ENCODE peak calls at places on chromosomes 3 and 15, in nine cellular contexts. X is AG09309, V is astrocyte of the cerebellum, F is tibial nerve, N is skeletal muscle cell, U is astrocyte of the spinal cord, K is neuronal stem cell, Z is brain microvascular endothelial cell, T is fibroblast of pulmonary artery. Q is an unnamed sample.

GRCh38 chr3:47011371-47011770 is 31.9 kb downstream of the NBEAL2 start:
- DNase-seq in N (no peak), V (no peak), K (no peak), T (no peak), Z (no peak), U (no peak), F (no peak), X (no peak), Q (no peak)

GRCh38 chr15:92638709-92639365 is 16.7 kb downstream of the FAM174B start:
- DNase-seq in V (no peak), N (no peak), U (no peak), T (no peak), X (no peak), F (no peak), K (no peak), Z (no peak), Q (no peak)

GRCh38 chr3:29481249-29481648 is 200.4 kb downstream of the RBMS3 start:
- DNase-seq in N (no peak), V (no peak), U (no peak), X (no peak), Z (no peak), F (no peak), T (no peak), K (no peak), Q (no peak)

GRCh38 chr3:77602722-77603121 is 562.8 kb downstream of the ROBO2 start:
- DNase-seq in U (no peak), F (no peak), N (no peak), T (no peak), V (no peak), Z (no peak), K (no peak), X (no peak), Q (no peak)

GRCh38 chr3:113966172-113966571 is 18.4 kb downstream of the ZDHHC23 start:
- DNase-seq in U (no peak), K (no peak), T (no peak), N (no peak), Z (no peak), F (no peak), X (no peak), V (no peak), Q (no peak)

GRCh38 chr15:42730135-42730534 is 6.8 kb downstream of the CDAN1 start:
- DNase-seq in N (no peak), K (no peak), U (no peak), T (no peak), X (no peak), V (no peak), Z (no peak), F (no peak), Q (no peak)

GRCh38 chr15:40445411-40446055 is 4.8 kb downstream of the BAHD1 start:
- DNase-seq in X (no peak), T (peak; percentile 49), V (peak; percentile 24), N (peak; percentile 23), Z (no peak), U (peak; percentile 64), F (no peak), K (no peak), Q (no peak)

GRCh38 chr3:54322354-54322753 is 200.0 kb downstream of the CACNA2D3 start:
- DNase-seq in U (no peak), Z (no peak), T (no peak), V (no peak), K (no peak), N (no peak), F (no peak), X (no peak), Q (no peak)

GRCh38 chr3:190435618-190436017 is 14.1 kb downstream of the TMEM207 start:
- DNase-seq in V (no peak), T (peak; percentile 11), N (no peak), U (peak; percentile 27), F (no peak), X (no peak), K (no peak), Z (no peak), Q (no peak)
- H3K4me3 ChIP-seq in V (no peak overlapping the region), T (no peak overlapping the region), N (no peak overlapping the region), U (no peak overlapping the region), F (no peak overlapping the region), X (no peak overlapping the region), K (no peak overlapping the region), Z (no peak overlapping the region), Q (no peak overlapping the region)

DNA sequence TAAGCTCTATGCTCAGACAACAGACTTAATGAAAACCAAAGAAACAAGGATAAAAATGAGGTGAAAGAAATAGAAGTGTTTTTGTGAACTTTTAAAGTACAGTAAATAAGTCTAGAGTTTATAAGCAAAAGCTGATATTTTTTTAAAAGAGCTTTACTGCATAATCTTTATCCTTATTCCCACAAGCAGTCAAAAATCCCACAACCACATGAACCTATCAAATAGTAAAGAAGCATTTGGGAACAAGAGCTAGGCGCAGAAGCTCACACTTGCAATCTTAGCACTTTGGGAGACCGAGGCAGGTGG is 103.8 kb upstream of the TJP1 start:
- DNase-seq in U (no peak), V (no peak), K (no peak), N (no peak), X (no peak), F (no peak), Z (no peak), T (no peak), Q (no peak)
- H3K4me3 ChIP-seq in U (no peak overlapping the region), V (no peak overlapping the region), K (no peak overlapping the region), N (no peak overlapping the region), X (no peak overlapping the region), F (no peak overlapping the region), Z (no peak overlapping the region), T (no peak overlapping the region), Q (no peak overlapping the region)

DNA sequence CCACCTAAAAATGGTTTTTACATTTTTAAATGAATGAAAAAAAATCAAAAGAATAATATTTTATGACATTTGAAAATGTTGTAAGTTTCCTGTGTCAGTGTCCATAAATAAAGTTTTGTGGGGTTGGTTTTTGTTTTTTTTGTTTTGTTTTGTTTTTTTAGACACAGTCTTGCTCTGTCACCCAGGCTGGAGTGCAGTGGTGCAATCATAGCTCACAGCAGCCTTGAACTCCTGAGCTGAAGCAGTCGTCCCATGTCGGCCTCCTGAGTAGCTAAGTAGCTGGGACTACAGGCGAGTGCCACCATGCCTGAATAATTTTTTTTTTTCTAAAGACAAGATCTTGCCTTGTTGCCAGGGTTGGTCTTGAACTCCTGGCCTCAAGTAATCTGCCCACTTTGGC is 2.8 kb upstream of the GLB1 start:
- DNase-seq in T (no peak), X (no peak), F (no peak), V (no peak), Z (no peak), K (no peak), N (no peak), U (no peak), Q (no peak)
- H3K4me3 ChIP-seq in T (no peak overlapping the region), X (no peak overlapping the region), F (no peak overlapping the region), V (no peak overlapping the region), Z (no peak overlapping the region), K (no peak overlapping the region), N (no peak overlapping the region), U (no peak overlapping the region), Q (no peak overlapping the region)

GRCh38 chr3:160485931-160486330 is 36.3 kb upstream of the TRIM59 start:
- DNase-seq in K (no peak), V (no peak), X (no peak), T (no peak), N (no peak), F (no peak), U (no peak), Z (no peak), Q (no peak)
- H3K4me3 ChIP-seq in K (no peak overlapping the region), V (no peak overlapping the region), X (no peak overlapping the region), T (peak overlapping the region; percentile 39), N (peak overlapping the region; percentile 7), F (no peak overlapping the region), U (no peak overlapping the region), Z (peak overlapping the region; percentile 16), Q (no peak overlapping the region)

GRCh38 chr15:77817434-77817833 is 184.7 kb upstream of the LINGO1 start:
- DNase-seq in V (no peak), N (no peak), U (no peak), T (no peak), F (no peak), Z (no peak), K (no peak), X (no peak), Q (no peak)

GRCh38 chr15:77821188-77821958 is 188.7 kb upstream of the LINGO1 start:
- DNase-seq in K (no peak), F (peak; percentile 50), X (no peak), V (peak; percentile 31), N (no peak), U (peak; percentile 50), T (peak; percentile 68), Z (peak; percentile 54), Q (peak; percentile 11)

GRCh38 chr15:77818484-77819270 is 186.0 kb upstream of the LINGO1 start:
- DNase-seq in F (no peak), K (no peak), Z (no peak), U (no peak), T (no peak), V (no peak), N (no peak), X (no peak), Q (no peak)

GRCh38 chr15:77819841-77820728 is 187.4 kb upstream of the LINGO1 start:
- DNase-seq in K (no peak), U (no peak), T (no peak), F (no peak), X (no peak), V (no peak), N (no peak), Z (no peak), Q (no peak)

DNA sequence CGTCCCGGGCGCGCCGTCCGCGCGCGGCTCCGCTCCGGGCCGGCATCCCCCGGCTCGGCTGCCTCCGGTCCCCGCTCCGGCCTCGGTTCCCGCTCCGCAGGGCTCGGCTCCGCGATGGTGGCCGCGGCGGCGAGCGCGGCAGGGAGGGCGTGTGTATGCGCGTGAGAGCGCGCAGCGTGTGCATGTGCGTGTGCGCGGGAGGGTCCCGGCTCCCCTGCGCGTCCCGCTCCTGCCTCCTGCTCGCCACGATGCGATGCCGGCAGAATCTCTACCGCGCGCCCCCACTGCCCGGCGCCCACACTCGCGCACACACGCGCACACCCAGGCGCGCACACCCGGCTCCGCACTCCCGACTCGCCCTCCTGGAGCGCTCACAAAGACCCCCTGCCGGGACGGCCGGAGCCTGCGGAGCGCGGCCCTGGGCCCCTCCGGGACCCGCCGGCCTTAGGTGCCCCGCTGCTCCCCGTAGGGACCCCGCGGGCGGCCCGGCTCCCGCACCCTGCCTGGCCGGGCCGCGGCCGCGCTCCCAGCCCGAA is 186.6 kb upstream of the LINGO1 start:
- DNase-seq in T (no peak), X (no peak), U (no peak), F (no peak), N (no peak), K (no peak), Z (no peak), V (no peak), Q (no peak)
- H3K4me3 ChIP-seq in T (no peak overlapping the region), X (no peak overlapping the region), U (no peak overlapping the region), F (no peak overlapping the region), N (peak overlapping the region; percentile 17), K (peak overlapping the region; percentile 51), Z (no peak overlapping the region), V (peak overlapping the region; percentile 12), Q (no peak overlapping the region)

Q was measured in CD8-positive, alpha-beta T cell.